ENCODE peak calls at places on chromosomes 1 and 21, in seven cellular contexts. T is esophagus squamous epithelium, X is ovary, U is endothelial cell of umbilical vein, M is GM12891, F is IMR-90, A is stomach. B is an unnamed sample.

GRCh38 chr21:25639922-25640670 is 1.0 kb downstream of the JAM2 start:
- DNase-seq in T (no peak), X (peak; percentile 61), U (peak; percentile 21), M (no peak), F (no peak), A (no peak), B (peak; percentile 25)

GRCh38 chr1:54973205-54973921 is 7.1 kb upstream of the TMEM61 start:
- DNase-seq in T (no peak), X (no peak), U (no peak), M (no peak), F (peak; percentile 21), A (peak; percentile 35), B (no peak)

GRCh38 chr1:242245255-242245654 is 246.4 kb upstream of the MAP1LC3C start:
- DNase-seq in T (no peak), X (no peak), U (no peak), M (no peak), F (no peak), A (no peak), B (no peak)

GRCh38 chr1:84504580-84505021 is 1.6 kb upstream of the SPATA1 start:
- DNase-seq in T (no peak), X (no peak), U (peak; percentile 58), M (no peak), F (peak; percentile 83), A (no peak), B (no peak)

GRCh38 chr1:175150596-175151319 is 41.8 kb downstream of the KIAA0040 start:
- DNase-seq in T (no peak), X (no peak), U (no peak), M (no peak), F (no peak), A (no peak), B (peak; percentile 77)

GRCh38 chr1:206456577-206457375 is 13.5 kb upstream of the IKBKE start:
- DNase-seq in T (no peak), X (no peak), U (peak; percentile 55), M (no peak), F (no peak), A (no peak), B (peak; percentile 40)

GRCh38 chr21:43193651-43194302 is 25.0 kb downstream of the CRYAA start:
- DNase-seq in T (no peak), X (peak; percentile 45), U (no peak), M (no peak), F (peak; percentile 89), A (no peak), B (peak; percentile 99)

GRCh38 chr1:156262461-156263287 is 14.8 kb upstream of the PAQR6 start:
- DNase-seq in T (no peak), X (no peak), U (no peak), M (no peak), F (peak; percentile 80), A (no peak), B (peak; percentile 89)

GRCh38 chr1:181646723-181647122 is 163.4 kb downstream of the CACNA1E start:
- DNase-seq in T (no peak), X (no peak), U (no peak), M (no peak), F (no peak), A (no peak), B (no peak)

GRCh38 chr1:159900086-159900680 is at the start of gene CFAP45:
- DNase-seq in T (no peak), X (peak; percentile 73), U (peak; percentile 76), M (peak; percentile 66), F (peak; percentile 56), A (peak; percentile 91), B (no peak)

GRCh38 chr1:25904942-25905679 is 1.1 kb downstream of the STMN1 start:
- DNase-seq in T (peak; percentile 69), X (peak; percentile 99), U (peak; percentile 91), M (peak; percentile 86), F (peak; percentile 88), A (peak; percentile 95), B (peak; percentile 67)

GRCh38 chr1:96966536-96967138 is 245.1 kb downstream of the PTBP2 start:
- DNase-seq in T (no peak), X (peak; percentile 65), U (peak; percentile 84), M (peak; percentile 15), F (peak; percentile 76), A (peak; percentile 78), B (peak; percentile 18)

GRCh38 chr1:172993640-172994039 is 57.1 kb downstream of the TNFSF18 start:
- DNase-seq in T (no peak), X (no peak), U (no peak), M (no peak), F (peak; percentile 78), A (no peak), B (no peak)

GRCh38 chr1:44777969-44778635 is 2.8 kb downstream of the RPS8 start:
- DNase-seq in T (no peak), X (no peak), U (no peak), M (no peak), F (no peak), A (no peak), B (no peak)

GRCh38 chr1:25990702-25991395 is 7.0 kb downstream of the PAFAH2 start:
- DNase-seq in T (no peak), X (no peak), U (no peak), M (no peak), F (no peak), A (no peak), B (no peak)

GRCh38 chr1:174874337-174875053 is 125.3 kb upstream of the CACYBP start:
- DNase-seq in T (no peak), X (no peak), U (no peak), M (no peak), F (no peak), A (peak; percentile 52), B (no peak)

GRCh38 chr1:67031121-67031520 is 22.8 kb downstream of the SLC35D1 start:
- DNase-seq in T (no peak), X (no peak), U (no peak), M (no peak), F (no peak), A (no peak), B (no peak)

GRCh38 chr1:184792450-184792969 is 37.9 kb upstream of the EDEM3 start:
- DNase-seq in T (no peak), X (no peak), U (peak; percentile 90), M (no peak), F (peak; percentile 99), A (peak; percentile 94), B (peak; percentile 66)

GRCh38 chr1:156941675-156942074 is 21.2 kb downstream of the LRRC71 start:
- DNase-seq in T (no peak), X (peak; percentile 26), U (no peak), M (no peak), F (no peak), A (no peak), B (no peak)

GRCh38 chr21:39313457-39314154 is at the start of gene BRWD1:
- DNase-seq in T (peak; percentile 20), X (peak; percentile 89), U (peak; percentile 76), M (peak; percentile 73), F (peak; percentile 81), A (peak; percentile 80), B (peak; percentile 82)

GRCh38 chr1:76759950-76760349 is 107.3 kb upstream of the ST6GALNAC5 start:
- DNase-seq in T (no peak), X (no peak), U (no peak), M (no peak), F (peak; percentile 3), A (no peak), B (no peak)

GRCh38 chr1:204836856-204837255 is 33.8 kb upstream of the NFASC start:
- DNase-seq in T (no peak), X (no peak), U (no peak), M (no peak), F (no peak), A (no peak), B (no peak)

GRCh38 chr1:16503494-16503893 is 10.6 kb downstream of the RNU1-1 start:
- DNase-seq in T (no peak), X (no peak), U (no peak), M (no peak), F (no peak), A (no peak), B (no peak)

DNA sequence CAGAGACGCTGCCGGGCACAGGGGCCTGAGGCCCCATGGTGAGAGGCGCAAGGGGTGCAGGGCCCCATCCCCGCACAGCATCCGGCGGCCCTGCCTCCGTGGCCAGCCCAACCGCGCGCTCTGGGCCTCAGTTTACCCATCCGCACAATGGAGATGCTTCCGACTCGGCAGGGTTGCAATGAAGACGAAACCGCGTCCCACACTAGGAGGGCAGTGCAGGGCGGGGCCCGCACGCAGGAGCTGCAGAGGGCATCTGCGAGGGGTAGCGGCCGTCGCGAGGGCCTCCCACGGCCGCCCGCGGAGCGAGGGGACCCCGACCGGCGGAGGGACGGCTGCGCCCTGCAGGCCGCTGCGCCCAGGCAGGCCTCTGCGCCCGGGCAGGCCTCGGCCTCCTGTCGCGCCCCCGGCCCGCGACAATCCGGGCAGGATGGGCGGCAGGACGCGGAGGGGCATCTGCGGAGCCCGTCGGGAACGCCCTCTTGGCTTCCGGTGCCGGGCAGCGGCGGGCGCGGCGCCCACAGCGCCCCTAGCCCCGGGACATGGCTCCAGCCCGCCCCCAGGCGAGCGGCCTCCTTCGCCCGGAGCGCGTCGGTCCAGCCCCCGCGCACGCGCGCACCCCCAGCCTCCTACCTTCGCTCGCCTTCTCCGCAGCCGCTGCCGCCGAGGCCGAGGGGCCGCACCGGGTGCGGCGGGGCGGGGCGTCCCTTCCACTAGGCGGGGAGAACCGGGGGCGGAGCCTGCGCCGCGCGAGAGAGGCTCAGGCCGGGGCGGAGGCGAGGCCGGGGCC is 15.3 kb downstream of the RNU1-1 start:
- DNase-seq in T (no peak), X (peak; percentile 96), U (peak; percentile 90), M (peak; percentile 95), F (peak; percentile 79), A (peak; percentile 93), B (peak; percentile 68)
- TF ChIP-seq POLR2A in T (no peak), X (peak; percentile 54), U (peak; percentile 73), M (no peak), F (no peak), A (no peak), B (peak; percentile 19)

GRCh38 chr1:235502601-235503332 is 1.5 kb downstream of the B3GALNT2 start:
- DNase-seq in T (no peak), X (no peak), U (peak; percentile 52), M (no peak), F (peak; percentile 64), A (no peak), B (no peak)

GRCh38 chr1:235503333-235504121 is 725 bp downstream of the B3GALNT2 start:
- DNase-seq in T (no peak), X (peak; percentile 69), U (peak; percentile 81), M (no peak), F (peak; percentile 41), A (peak; percentile 67), B (peak; percentile 10)

GRCh38 chr1:235500971-235501540 is 3.2 kb downstream of the B3GALNT2 start:
- DNase-seq in T (no peak), X (no peak), U (no peak), M (no peak), F (peak; percentile 71), A (no peak), B (peak; percentile 14)

GRCh38 chr1:235504494-235505222 is 406 bp upstream of the B3GALNT2 start:
- DNase-seq in T (peak; percentile 88), X (peak; percentile 100), U (peak; percentile 100), M (peak; percentile 88), F (peak; percentile 98), A (peak; percentile 100), B (peak; percentile 83)

GRCh38 chr1:235504122-235504493 is at the start of gene B3GALNT2:
- DNase-seq in T (no peak), X (no peak), U (no peak), M (no peak), F (no peak), A (no peak), B (no peak)
- TF ChIP-seq POLR2A in T (no peak), X (peak; percentile 72), U (peak; percentile 28), M (no peak), F (no peak), A (peak; percentile 53), B (peak; percentile 97)

GRCh38 chr21:44370027-44370735 is 16.8 kb downstream of the TRPM2 start:
- DNase-seq in T (no peak), X (peak; percentile 74), U (no peak), M (no peak), F (peak; percentile 7), A (peak; percentile 45), B (peak; percentile 87)
- TF ChIP-seq POLR2A in T (no peak), X (no peak), U (no peak), M (no peak), F (no peak), A (no peak), B (no peak)

GRCh38 chr1:243483952-243484351 is 228.1 kb downstream of the SDCCAG8 start:
- DNase-seq in T (no peak), X (no peak), U (no peak), M (no peak), F (no peak), A (no peak), B (no peak)
- TF ChIP-seq POLR2A in T (no peak), X (no peak), U (no peak), M (no peak), F (no peak), A (no peak), B (no peak)

B was measured in H54.